ENCODE peak calls at places on chromosomes 4 and X, in nine cellular contexts. R is testis, T is tibial nerve, I is transverse colon, A is heart left ventricle, L is IMR-90, Q is GM12878, Y is adrenal gland, F is thyroid gland. U is an unnamed sample.

GRCh38 chr4:184237612-184238011 is 19.9 kb upstream of the ENPP6 start:
- DNase-seq in F (no peak), R (no peak), I (no peak), Q (no peak), Y (no peak), T (no peak), L (no peak), A (no peak), U (no peak)

GRCh38 chrX:101357166-101357795 is 8.7 kb upstream of the TIMM8A start:
- DNase-seq in L (peak; percentile 12), F (no peak), Q (no peak), R (no peak), T (no peak), A (no peak), I (no peak), Y (no peak), U (no peak)

GRCh38 chr4:145936142-145937020 is 2.2 kb downstream of the ZNF827 start:
- DNase-seq in Q (no peak), F (peak; percentile 81), T (no peak), R (peak; percentile 70), Y (peak; percentile 74), L (peak; percentile 73), I (peak; percentile 75), A (peak; percentile 74), U (peak; percentile 60)

GRCh38 chr4:504076-504475 is 5.1 kb downstream of the PIGG start:
- DNase-seq in I (no peak), L (no peak), Y (no peak), A (no peak), F (peak; percentile 37), Q (no peak), T (no peak), R (peak; percentile 34), U (no peak)

GRCh38 chrX:66030505-66031317 is 9.2 kb downstream of the VSIG4 start:
- DNase-seq in L (peak; percentile 7), T (no peak), R (peak; percentile 15), Y (peak; percentile 38), Q (no peak), I (peak; percentile 25), A (no peak), F (no peak), U (no peak)

GRCh38 chr4:152159773-152160172 is 376.1 kb downstream of the FBXW7 start:
- DNase-seq in I (no peak), R (no peak), Q (no peak), Y (no peak), A (no peak), F (no peak), T (no peak), L (no peak), U (no peak)

GRCh38 chr4:33467291-33467690 is 2747.1 kb downstream of the PCDH7 start:
- DNase-seq in I (no peak), R (peak; percentile 63), T (no peak), F (no peak), Y (no peak), L (no peak), A (no peak), Q (no peak), U (no peak)

GRCh38 chrX:16610121-16610565 is 39.8 kb upstream of the S100G start:
- DNase-seq in Q (no peak), F (no peak), I (no peak), L (peak; percentile 74), A (no peak), T (no peak), R (no peak), Y (no peak), U (no peak)

GRCh38 chr4:10172278-10173038 is 55.9 kb upstream of the WDR1 start:
- DNase-seq in Y (no peak), I (no peak), F (no peak), T (no peak), R (no peak), Q (no peak), L (no peak), A (no peak), U (no peak)

GRCh38 chr4:52952540-52952939 is 90.4 kb downstream of the RASL11B start:
- DNase-seq in T (no peak), A (no peak), F (no peak), L (no peak), Q (no peak), Y (no peak), I (no peak), R (no peak), U (no peak)

GRCh38 chrX:39953879-39954278 is 143.9 kb downstream of the BCOR start:
- DNase-seq in R (no peak), A (peak; percentile 81), T (peak; percentile 66), I (peak; percentile 86), Y (no peak), F (peak; percentile 95), L (peak; percentile 81), Q (no peak), U (no peak)

GRCh38 chr4:4406455-4407298 is 19.8 kb downstream of the NSG1 start:
- DNase-seq in F (peak; percentile 27), A (no peak), I (no peak), T (no peak), L (no peak), R (no peak), Y (no peak), Q (no peak), U (no peak)

GRCh38 chr4:185318679-185319078 is 77.0 kb downstream of the LRP2BP start:
- DNase-seq in L (no peak), I (no peak), T (no peak), Q (no peak), A (no peak), R (no peak), F (no peak), Y (no peak), U (no peak)

GRCh38 chr4:25913056-25913850 is 767 bp upstream of the SMIM20 start:
- DNase-seq in I (peak; percentile 67), T (no peak), L (peak; percentile 47), Y (peak; percentile 41), A (peak; percentile 66), R (peak; percentile 30), F (peak; percentile 13), Q (no peak), U (peak; percentile 25)

GRCh38 chrX:71917621-71918341 is 7.1 kb downstream of the NHSL2 start:
- DNase-seq in R (no peak), I (no peak), Q (no peak), L (peak; percentile 58), T (no peak), A (no peak), Y (no peak), F (no peak), U (no peak)

GRCh38 chr4:112075129-112075753 is 70.0 kb upstream of the FAM241A start:
- DNase-seq in I (peak; percentile 12), T (no peak), Y (peak; percentile 40), A (no peak), R (peak; percentile 39), Q (no peak), L (peak; percentile 66), F (no peak), U (no peak)

GRCh38 chrX:37847733-37848197 is 394 bp upstream of the DYNLT3 start:
- DNase-seq in I (no peak), R (no peak), A (no peak), F (no peak), Y (no peak), T (no peak), Q (no peak), L (no peak), U (no peak)
- TF ChIP-seq POLR2A in I (no peak), R (no peak), A (no peak), F (no peak), Y (no peak), T (no peak), Q (no peak), L (peak; percentile 4), U (no peak)

GRCh38 chrX:85501349-85501748 is 121.9 kb upstream of the POF1B start:
- DNase-seq in L (no peak), T (no peak), F (no peak), I (no peak), R (no peak), Q (no peak), Y (no peak), A (no peak), U (no peak)
- TF ChIP-seq POLR2A in L (no peak), T (no peak), F (no peak), I (no peak), R (no peak), Q (no peak), Y (no peak), A (no peak), U (no peak)

GRCh38 chrX:23737413-23737812 is 5.7 kb downstream of the ACOT9 start:
- DNase-seq in T (no peak), I (no peak), Y (no peak), L (peak; percentile 26), A (no peak), F (no peak), Q (no peak), R (no peak), U (no peak)

GRCh38 chrX:23745786-23746185 is 2.7 kb upstream of the ACOT9 start:
- DNase-seq in Q (no peak), R (no peak), T (no peak), F (no peak), L (no peak), A (no peak), I (no peak), Y (no peak), U (no peak)

GRCh38 chrX:23742693-23743622 is at the start of gene ACOT9:
- DNase-seq in Y (peak; percentile 97), A (peak; percentile 95), R (peak; percentile 95), F (peak; percentile 97), T (peak; percentile 78), L (peak; percentile 95), Q (peak; percentile 53), I (peak; percentile 91), U (peak; percentile 68)

GRCh38 chrX:23742174-23742692 is 843 bp downstream of the ACOT9 start:
- DNase-seq in F (peak; percentile 43), I (peak; percentile 31), T (no peak), Y (peak; percentile 33), A (peak; percentile 34), R (peak; percentile 54), L (peak; percentile 74), Q (no peak), U (no peak)
- TF ChIP-seq POLR2A in F (no peak), I (no peak), T (no peak), Y (peak; percentile 44), A (no peak), R (no peak), L (peak; percentile 83), Q (no peak), U (no peak)

GRCh38 chr4:37893164-37893563 is 2.3 kb downstream of the TBC1D1 start:
- DNase-seq in Y (no peak), L (no peak), F (no peak), A (no peak), I (no peak), T (no peak), Q (no peak), R (no peak), U (no peak)

GRCh38 chr4:37889849-37890500 is 909 bp upstream of the TBC1D1 start:
- DNase-seq in A (peak; percentile 67), T (no peak), L (peak; percentile 1), F (peak; percentile 21), I (peak; percentile 26), R (peak; percentile 24), Y (no peak), Q (no peak), U (no peak)

GRCh38 chr4:37892641-37893040 is 1.8 kb downstream of the TBC1D1 start:
- DNase-seq in R (no peak), Q (peak; percentile 61), I (peak; percentile 38), A (no peak), T (no peak), Y (peak; percentile 26), F (no peak), L (no peak), U (peak; percentile 27)

GRCh38 chr4:37891221-37892159 is 606 bp downstream of the TBC1D1 start:
- DNase-seq in T (no peak), Q (peak; percentile 79), L (peak; percentile 4), Y (peak; percentile 25), F (peak; percentile 64), A (peak; percentile 55), I (peak; percentile 46), R (peak; percentile 47), U (peak; percentile 61)

GRCh38 chr4:37890501-37891220 is at the start of gene TBC1D1:
- DNase-seq in A (peak; percentile 91), R (peak; percentile 60), I (peak; percentile 81), L (no peak), F (peak; percentile 90), Q (no peak), Y (peak; percentile 51), T (no peak), U (peak; percentile 48)
- TF ChIP-seq POLR2A in A (no peak), R (no peak), I (peak; percentile 16), L (no peak), F (no peak), Q (peak; percentile 68), Y (no peak), T (no peak), U (no peak)